ENCODE peak calls at places on chromosomes 5 and 9, in seven cellular contexts. D is SK-N-SH, E is GM12878, A is IMR-90, G is HepG2, P is H1, Z is K562. O is an unnamed sample.

GRCh38 chr5:14040542-14040941 is 96.1 kb upstream of the DNAH5 start:
- DNase-seq in E (no peak), P (no peak), G (no peak), A (peak; percentile 47), Z (peak; percentile 17), D (no peak), O (no peak)

GRCh38 chr5:60494635-60495034 is 205.3 kb downstream of the DEPDC1B start:
- DNase-seq in G (no peak), P (no peak), A (no peak), Z (no peak), E (peak; percentile 54), D (no peak), O (no peak)

GRCh38 chr9:130120207-130120587 is 52.0 kb upstream of the NCS1 start:
- DNase-seq in A (no peak), P (no peak), G (no peak), D (no peak), E (no peak), Z (no peak), O (no peak)

GRCh38 chr9:83274787-83275186 is 211.8 kb upstream of the RASEF start:
- DNase-seq in A (no peak), P (no peak), G (no peak), E (no peak), Z (no peak), D (no peak), O (no peak)

GRCh38 chr5:77987331-77987730 is 211.2 kb upstream of the TBCA start:
- DNase-seq in P (no peak), D (peak; percentile 88), Z (no peak), E (no peak), A (no peak), G (no peak), O (no peak)

GRCh38 chr5:133041910-133042309 is 9.9 kb upstream of the HSPA4 start:
- DNase-seq in P (no peak), A (peak; percentile 44), E (no peak), D (no peak), Z (no peak), G (no peak), O (peak; percentile 49)

GRCh38 chr9:104906441-104907277 is 21.3 kb downstream of the ABCA1 start:
- DNase-seq in P (peak; percentile 30), Z (no peak), A (peak; percentile 81), D (no peak), G (no peak), E (no peak), O (no peak)

GRCh38 chr9:134632329-134632728 is 9.3 kb upstream of the COL5A1 start:
- DNase-seq in G (no peak), E (no peak), D (no peak), A (no peak), P (no peak), Z (no peak), O (no peak)

GRCh38 chr9:82037126-82037525 is 48.6 kb downstream of the SPATA31D1 start:
- DNase-seq in D (no peak), E (no peak), P (no peak), G (no peak), A (no peak), Z (no peak), O (no peak)

GRCh38 chr5:6843821-6844220 is 130.6 kb downstream of the TENT4A start:
- DNase-seq in A (no peak), D (no peak), E (no peak), P (no peak), Z (no peak), G (no peak), O (no peak)

GRCh38 chr5:52798952-52799351 is 11.2 kb downstream of the ITGA1 start:
- DNase-seq in E (no peak), Z (no peak), P (no peak), A (no peak), D (no peak), G (no peak), O (no peak)

GRCh38 chr9:135224921-135225541 is 137.6 kb downstream of the OLFM1 start:
- DNase-seq in P (no peak), E (no peak), A (no peak), D (peak; percentile 80), Z (no peak), G (no peak), O (no peak)

GRCh38 chr9:137227057-137227852 is at the start of gene RNF224:
- DNase-seq in D (peak; percentile 91), E (no peak), A (peak; percentile 65), G (peak; percentile 69), P (peak; percentile 96), Z (peak; percentile 80), O (peak; percentile 78)

GRCh38 chr5:73815631-73816030 is 189.6 kb downstream of the ARHGEF28 start:
- DNase-seq in A (peak; percentile 67), G (no peak), P (no peak), E (no peak), D (no peak), Z (no peak), O (no peak)

GRCh38 chr5:178505639-178506407 is 84.4 kb downstream of the COL23A1 start:
- DNase-seq in E (no peak), Z (no peak), P (no peak), G (no peak), D (no peak), A (no peak), O (no peak)

GRCh38 chr5:43428034-43428712 is 16.0 kb upstream of the CCL28 start:
- DNase-seq in P (no peak), E (no peak), G (no peak), A (peak; percentile 43), Z (no peak), D (no peak), O (peak; percentile 72)

GRCh38 chr5:5490774-5491347 is 68.4 kb downstream of the ICE1 start:
- DNase-seq in E (no peak), D (no peak), A (no peak), P (no peak), G (no peak), Z (no peak), O (no peak)

GRCh38 chr9:7042124-7042523 is 284.4 kb downstream of the KDM4C start:
- DNase-seq in Z (no peak), G (no peak), E (no peak), A (peak; percentile 12), P (no peak), D (no peak), O (no peak)

GRCh38 chr5:180194410-180195345 is 14.3 kb downstream of the RASGEF1C start:
- DNase-seq in E (no peak), A (no peak), Z (no peak), D (no peak), P (no peak), G (no peak), O (no peak)

GRCh38 chr5:105508519-105508918 is 1945.9 kb upstream of the NUDT12 start:
- DNase-seq in E (no peak), A (peak; percentile 3), Z (no peak), G (no peak), P (no peak), D (no peak), O (no peak)

GRCh38 chr5:113371788-113372196 is 63.0 kb downstream of the TSSK1B start:
- DNase-seq in A (no peak), D (no peak), E (no peak), G (no peak), P (no peak), Z (no peak), O (no peak)

GRCh38 chr5:123605822-123606221 is 93.8 kb downstream of the CSNK1G3 start:
- DNase-seq in Z (no peak), A (no peak), G (no peak), D (no peak), P (no peak), E (no peak), O (no peak)

GRCh38 chr9:95202076-95202681 is 115.3 kb downstream of the FANCC start:
- DNase-seq in A (no peak), E (no peak), G (no peak), D (no peak), P (no peak), Z (no peak), O (no peak)

GRCh38 chr9:7454490-7455110 is 345.0 kb downstream of the DMAC1 start:
- DNase-seq in P (no peak), E (no peak), Z (no peak), D (no peak), A (no peak), G (no peak), O (no peak)

GRCh38 chr9:121294866-121295661 is 27.1 kb downstream of the GSN start:
- DNase-seq in Z (no peak), A (no peak), P (no peak), G (peak; percentile 82), E (no peak), D (no peak), O (no peak)

GRCh38 chr5:35001842-35002241 is 45.9 kb downstream of the AGXT2 start:
- DNase-seq in G (no peak), P (no peak), E (no peak), Z (no peak), D (no peak), A (no peak), O (no peak)

DNA sequence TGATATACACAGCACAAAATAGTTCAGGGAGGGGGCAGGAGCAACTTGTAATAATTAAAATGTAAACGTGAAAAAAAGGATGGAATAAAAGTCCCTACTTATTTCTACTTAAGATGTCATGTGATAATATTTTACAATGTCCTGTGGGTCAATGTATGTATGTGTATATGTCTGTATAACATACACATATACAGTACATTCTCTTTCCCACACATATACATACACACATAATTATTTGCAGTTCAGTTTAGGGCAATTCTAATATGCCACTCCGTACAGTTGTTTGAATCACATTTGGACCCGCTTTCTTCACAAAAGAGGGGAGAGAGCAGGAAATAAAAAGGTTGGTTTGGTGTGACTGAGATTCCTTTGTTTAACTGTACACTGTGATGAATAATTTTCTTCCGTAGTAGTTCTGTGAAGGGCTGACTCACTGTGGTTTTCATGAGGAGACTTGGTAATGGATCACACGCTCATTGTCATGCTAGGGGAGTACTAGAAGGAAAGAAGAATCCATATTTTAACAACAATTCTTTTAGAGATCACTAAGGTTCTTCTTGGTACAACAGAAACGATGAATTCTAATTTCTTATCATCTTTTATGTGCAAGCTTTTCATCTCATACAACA is 26.2 kb upstream of the ACOT12 start:
- DNase-seq in A (peak; percentile 96), Z (peak; percentile 29), E (no peak), D (no peak), P (no peak), G (no peak), O (peak; percentile 47)
- TF ChIP-seq RFX5 in A (no peak), Z (no peak), E (no peak), D (no peak), P (no peak), G (no peak), O (no peak)

GRCh38 chr5:115467631-115468030 is 76.9 kb downstream of the FEM1C start:
- DNase-seq in Z (no peak), D (no peak), E (no peak), G (no peak), A (peak; percentile 21), P (no peak), O (no peak)
- TF ChIP-seq RFX5 in Z (no peak), D (no peak), E (no peak), G (no peak), A (no peak), P (no peak), O (no peak)

GRCh38 chr5:146731909-146732659 is 146.5 kb downstream of the PPP2R2B start:
- DNase-seq in Z (no peak), G (no peak), A (peak; percentile 87), D (no peak), E (no peak), P (no peak), O (peak; percentile 60)
- TF ChIP-seq RFX5 in Z (no peak), G (no peak), A (no peak), D (no peak), E (no peak), P (no peak), O (no peak)

DNA sequence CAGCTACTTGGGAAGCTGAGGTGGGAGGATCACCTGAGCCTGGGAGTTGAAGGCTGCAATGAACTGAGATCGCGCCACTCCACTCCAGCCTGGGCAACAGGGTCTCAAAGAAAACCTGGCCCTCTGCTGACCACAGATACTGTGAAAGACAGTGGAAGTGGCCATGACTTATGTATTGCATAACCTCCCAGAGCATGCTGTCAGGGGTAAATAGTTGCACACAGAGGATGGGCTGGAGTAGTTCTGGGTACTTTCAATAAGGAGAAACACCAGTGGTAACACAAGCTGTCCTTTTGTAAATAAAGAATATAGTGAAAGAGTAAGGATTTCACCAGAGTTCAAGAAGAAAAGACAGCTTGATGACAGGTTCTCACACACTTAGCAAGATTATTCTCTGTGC is 1.8 kb downstream of the ACER2 start:
- DNase-seq in A (no peak), D (no peak), P (no peak), Z (no peak), E (no peak), G (no peak), O (no peak)
- TF ChIP-seq RFX5 in A (no peak), D (no peak), P (no peak), Z (no peak), E (no peak), G (no peak), O (no peak)

O was measured in A549.